ENCODE peak calls at places on chromosomes 16 and 17, in nine cellular contexts. One of them, this sample, is unnamed.
A peak's percentile ranks its signal among the peaks of the same experiment; 100 is the strongest.

GRCh38 chr17:64741038-64741641 is 79.0 kb upstream of the SMURF2 start:
- DNase-seq in activated T-cell treated with anti-CD3 and anti-CD28 coated beads for 24 hours: no peak
- DNase-seq in tibial nerve: no peak
- DNase-seq in AG09309: no peak
- DNase-seq in SJSA1: peak; percentile 89
- DNase-seq in dorsolateral prefrontal cortex: peak; percentile 25
- DNase-seq in amygdala: peak; percentile 73
- DNase-seq in substantia nigra: peak; percentile 35
- DNase-seq in EH: peak; percentile 80
- DNase-seq in this sample: no peak

GRCh38 chr16:87534030-87534653 is 41.3 kb upstream of the ZCCHC14 start:
- DNase-seq in AG09309: no peak
- DNase-seq in SJSA1: peak; percentile 51
- DNase-seq in amygdala: no peak
- DNase-seq in dorsolateral prefrontal cortex: no peak
- DNase-seq in tibial nerve: no peak
- DNase-seq in EH: peak; percentile 45
- DNase-seq in activated T-cell treated with anti-CD3 and anti-CD28 coated beads for 24 hours: no peak
- DNase-seq in substantia nigra: no peak
- DNase-seq in this sample: no peak

GRCh38 chr17:14355556-14355955 is 54.7 kb downstream of the HS3ST3B1 start:
- DNase-seq in tibial nerve: no peak
- DNase-seq in AG09309: no peak
- DNase-seq in EH: peak; percentile 71
- DNase-seq in SJSA1: no peak
- DNase-seq in dorsolateral prefrontal cortex: no peak
- DNase-seq in activated T-cell treated with anti-CD3 and anti-CD28 coated beads for 24 hours: no peak
- DNase-seq in amygdala: no peak
- DNase-seq in substantia nigra: no peak
- DNase-seq in this sample: no peak

GRCh38 chr17:42387221-42387657 is 1.0 kb downstream of the STAT3 start:
- DNase-seq in EH: peak; percentile 56
- DNase-seq in AG09309: no peak
- DNase-seq in tibial nerve: no peak
- DNase-seq in SJSA1: no peak
- DNase-seq in activated T-cell treated with anti-CD3 and anti-CD28 coated beads for 24 hours: no peak
- DNase-seq in dorsolateral prefrontal cortex: no peak
- DNase-seq in substantia nigra: no peak
- DNase-seq in amygdala: no peak
- DNase-seq in this sample: no peak

GRCh38 chr16:78984887-78985464 is 615.6 kb downstream of the MAF start:
- DNase-seq in substantia nigra: peak; percentile 14
- DNase-seq in activated T-cell treated with anti-CD3 and anti-CD28 coated beads for 24 hours: no peak
- DNase-seq in EH: no peak
- DNase-seq in AG09309: no peak
- DNase-seq in dorsolateral prefrontal cortex: no peak
- DNase-seq in tibial nerve: no peak
- DNase-seq in amygdala: no peak
- DNase-seq in SJSA1: no peak
- DNase-seq in this sample: no peak

GRCh38 chr16:80680839-80681238 is 123.6 kb downstream of the CDYL2 start:
- DNase-seq in activated T-cell treated with anti-CD3 and anti-CD28 coated beads for 24 hours: no peak
- DNase-seq in substantia nigra: no peak
- DNase-seq in AG09309: no peak
- DNase-seq in amygdala: no peak
- DNase-seq in tibial nerve: no peak
- DNase-seq in EH: no peak
- DNase-seq in dorsolateral prefrontal cortex: peak; percentile 63
- DNase-seq in SJSA1: no peak
- DNase-seq in this sample: no peak

GRCh38 chr17:29732613-29733012 is 109.9 kb upstream of the CORO6 start:
- DNase-seq in activated T-cell treated with anti-CD3 and anti-CD28 coated beads for 24 hours: no peak
- DNase-seq in EH: no peak
- DNase-seq in dorsolateral prefrontal cortex: no peak
- DNase-seq in amygdala: no peak
- DNase-seq in tibial nerve: no peak
- DNase-seq in SJSA1: no peak
- DNase-seq in AG09309: no peak
- DNase-seq in substantia nigra: no peak
- DNase-seq in this sample: no peak

GRCh38 chr17:8806206-8807069 is 7.3 kb upstream of the MFSD6L start:
- DNase-seq in dorsolateral prefrontal cortex: no peak
- DNase-seq in AG09309: no peak
- DNase-seq in SJSA1: no peak
- DNase-seq in activated T-cell treated with anti-CD3 and anti-CD28 coated beads for 24 hours: no peak
- DNase-seq in substantia nigra: peak; percentile 2
- DNase-seq in tibial nerve: no peak
- DNase-seq in amygdala: no peak
- DNase-seq in EH: no peak
- DNase-seq in this sample: no peak

GRCh38 chr17:33178641-33179040 is 114.5 kb downstream of the ASIC2 start:
- DNase-seq in substantia nigra: no peak
- DNase-seq in dorsolateral prefrontal cortex: no peak
- DNase-seq in AG09309: no peak
- DNase-seq in tibial nerve: no peak
- DNase-seq in EH: no peak
- DNase-seq in activated T-cell treated with anti-CD3 and anti-CD28 coated beads for 24 hours: no peak
- DNase-seq in SJSA1: no peak
- DNase-seq in amygdala: no peak
- DNase-seq in this sample: no peak

GRCh38 chr17:74758846-74759163 is 10.4 kb downstream of the NHERF1 start:
- DNase-seq in SJSA1: peak; percentile 55
- DNase-seq in amygdala: no peak
- DNase-seq in activated T-cell treated with anti-CD3 and anti-CD28 coated beads for 24 hours: no peak
- DNase-seq in substantia nigra: peak; percentile 39
- DNase-seq in AG09309: no peak
- DNase-seq in EH: no peak
- DNase-seq in tibial nerve: no peak
- DNase-seq in dorsolateral prefrontal cortex: no peak
- DNase-seq in this sample: no peak

GRCh38 chr17:64984776-64985521 is 65.7 kb upstream of the LRRC37A3 start:
- DNase-seq in EH: peak; percentile 64
- DNase-seq in amygdala: peak; percentile 35
- DNase-seq in dorsolateral prefrontal cortex: no peak
- DNase-seq in activated T-cell treated with anti-CD3 and anti-CD28 coated beads for 24 hours: no peak
- DNase-seq in AG09309: no peak
- DNase-seq in tibial nerve: no peak
- DNase-seq in substantia nigra: no peak
- DNase-seq in SJSA1: no peak
- DNase-seq in this sample: peak; percentile 16

GRCh38 chr16:27811881-27812280 is 251.6 kb downstream of the GSG1L start:
- DNase-seq in activated T-cell treated with anti-CD3 and anti-CD28 coated beads for 24 hours: no peak
- DNase-seq in amygdala: no peak
- DNase-seq in dorsolateral prefrontal cortex: no peak
- DNase-seq in SJSA1: no peak
- DNase-seq in tibial nerve: no peak
- DNase-seq in substantia nigra: no peak
- DNase-seq in AG09309: no peak
- DNase-seq in EH: no peak
- DNase-seq in this sample: no peak

GRCh38 chr17:80738406-80738805 is 193.8 kb downstream of the RPTOR start:
- DNase-seq in SJSA1: no peak
- DNase-seq in dorsolateral prefrontal cortex: no peak
- DNase-seq in activated T-cell treated with anti-CD3 and anti-CD28 coated beads for 24 hours: no peak
- DNase-seq in tibial nerve: no peak
- DNase-seq in substantia nigra: no peak
- DNase-seq in EH: no peak
- DNase-seq in AG09309: no peak
- DNase-seq in amygdala: no peak
- DNase-seq in this sample: no peak

GRCh38 chr16:75229172-75230031 is 10.6 kb downstream of the CTRB1 start:
- DNase-seq in AG09309: no peak
- DNase-seq in activated T-cell treated with anti-CD3 and anti-CD28 coated beads for 24 hours: no peak
- DNase-seq in tibial nerve: no peak
- DNase-seq in dorsolateral prefrontal cortex: no peak
- DNase-seq in EH: no peak
- DNase-seq in substantia nigra: no peak
- DNase-seq in SJSA1: no peak
- DNase-seq in amygdala: no peak
- DNase-seq in this sample: no peak

GRCh38 chr17:78933959-78934568 is 8.9 kb upstream of the TIMP2 start:
- DNase-seq in tibial nerve: peak; percentile 96
- DNase-seq in substantia nigra: peak; percentile 88
- DNase-seq in SJSA1: peak; percentile 98
- DNase-seq in amygdala: peak; percentile 90
- DNase-seq in AG09309: peak; percentile 94
- DNase-seq in activated T-cell treated with anti-CD3 and anti-CD28 coated beads for 24 hours: no peak
- DNase-seq in EH: peak; percentile 99
- DNase-seq in dorsolateral prefrontal cortex: peak; percentile 79
- DNase-seq in this sample: peak; percentile 89

GRCh38 chr17:61490540-61490975 is 38.3 kb downstream of the TBX4 start:
- DNase-seq in SJSA1: no peak
- DNase-seq in EH: peak; percentile 93
- DNase-seq in AG09309: peak; percentile 84
- DNase-seq in activated T-cell treated with anti-CD3 and anti-CD28 coated beads for 24 hours: no peak
- DNase-seq in dorsolateral prefrontal cortex: no peak
- DNase-seq in tibial nerve: no peak
- DNase-seq in substantia nigra: no peak
- DNase-seq in amygdala: no peak
- DNase-seq in this sample: no peak

GRCh38 chr17:59513934-59514841 is 51.2 kb upstream of the DHX40 start:
- DNase-seq in tibial nerve: peak; percentile 85
- DNase-seq in substantia nigra: peak; percentile 70
- DNase-seq in activated T-cell treated with anti-CD3 and anti-CD28 coated beads for 24 hours: no peak
- DNase-seq in amygdala: peak; percentile 48
- DNase-seq in dorsolateral prefrontal cortex: peak; percentile 65
- DNase-seq in EH: peak; percentile 40
- DNase-seq in AG09309: no peak
- DNase-seq in SJSA1: peak; percentile 74
- DNase-seq in this sample: peak; percentile 55

GRCh38 chr16:35352431-35352830 is 1893.0 kb downstream of the TP53TG3F start:
- DNase-seq in substantia nigra: no peak
- DNase-seq in SJSA1: no peak
- DNase-seq in amygdala: no peak
- DNase-seq in AG09309: no peak
- DNase-seq in tibial nerve: no peak
- DNase-seq in dorsolateral prefrontal cortex: no peak
- DNase-seq in EH: no peak
- DNase-seq in activated T-cell treated with anti-CD3 and anti-CD28 coated beads for 24 hours: no peak
- DNase-seq in this sample: no peak

GRCh38 chr16:2977440-2977839 is 2.8 kb downstream of the PKMYT1 start:
- DNase-seq in activated T-cell treated with anti-CD3 and anti-CD28 coated beads for 24 hours: no peak
- DNase-seq in AG09309: no peak
- DNase-seq in SJSA1: no peak
- DNase-seq in dorsolateral prefrontal cortex: no peak
- DNase-seq in amygdala: peak; percentile 65
- DNase-seq in EH: no peak
- DNase-seq in substantia nigra: peak; percentile 37
- DNase-seq in tibial nerve: no peak
- DNase-seq in this sample: no peak

GRCh38 chr17:17132746-17133145 is 73.4 kb downstream of the PLD6 start:
- DNase-seq in AG09309: no peak
- DNase-seq in substantia nigra: no peak
- DNase-seq in dorsolateral prefrontal cortex: no peak
- DNase-seq in amygdala: peak; percentile 47
- DNase-seq in SJSA1: no peak
- DNase-seq in tibial nerve: no peak
- DNase-seq in activated T-cell treated with anti-CD3 and anti-CD28 coated beads for 24 hours: no peak
- DNase-seq in EH: no peak
- DNase-seq in this sample: no peak

GRCh38 chr17:36475346-36475970 is 11.0 kb upstream of the ZNHIT3 start:
- DNase-seq in substantia nigra: peak; percentile 33
- DNase-seq in dorsolateral prefrontal cortex: peak; percentile 40
- DNase-seq in tibial nerve: no peak
- DNase-seq in SJSA1: no peak
- DNase-seq in amygdala: peak; percentile 34
- DNase-seq in AG09309: no peak
- DNase-seq in EH: no peak
- DNase-seq in activated T-cell treated with anti-CD3 and anti-CD28 coated beads for 24 hours: no peak
- DNase-seq in this sample: no peak

GRCh38 chr16:74309789-74310781 is 13.5 kb downstream of the PSMD7 start:
- DNase-seq in AG09309: peak; percentile 18
- DNase-seq in tibial nerve: peak; percentile 28
- DNase-seq in dorsolateral prefrontal cortex: peak; percentile 24
- DNase-seq in substantia nigra: no peak
- DNase-seq in EH: peak; percentile 66
- DNase-seq in SJSA1: peak; percentile 42
- DNase-seq in activated T-cell treated with anti-CD3 and anti-CD28 coated beads for 24 hours: no peak
- DNase-seq in amygdala: peak; percentile 3
- DNase-seq in this sample: no peak

GRCh38 chr17:19238167-19238505 is 970 bp downstream of the EPN2 start:
- DNase-seq in AG09309: no peak
- DNase-seq in substantia nigra: peak; percentile 48
- DNase-seq in dorsolateral prefrontal cortex: no peak
- DNase-seq in activated T-cell treated with anti-CD3 and anti-CD28 coated beads for 24 hours: no peak
- DNase-seq in SJSA1: peak; percentile 26
- DNase-seq in EH: peak; percentile 45
- DNase-seq in tibial nerve: no peak
- DNase-seq in amygdala: peak; percentile 51
- DNase-seq in this sample: peak; percentile 54

GRCh38 chr16:25108054-25108453 is 3.5 kb upstream of the LCMT1 start:
- DNase-seq in SJSA1: no peak
- DNase-seq in EH: no peak
- DNase-seq in substantia nigra: no peak
- DNase-seq in tibial nerve: no peak
- DNase-seq in activated T-cell treated with anti-CD3 and anti-CD28 coated beads for 24 hours: no peak
- DNase-seq in AG09309: no peak
- DNase-seq in dorsolateral prefrontal cortex: no peak
- DNase-seq in amygdala: no peak
- DNase-seq in this sample: no peak

GRCh38 chr17:4968166-4968915 is 724 bp upstream of the SPAG7 start:
- DNase-seq in EH: no peak
- DNase-seq in activated T-cell treated with anti-CD3 and anti-CD28 coated beads for 24 hours: no peak
- DNase-seq in tibial nerve: no peak
- DNase-seq in SJSA1: no peak
- DNase-seq in amygdala: no peak
- DNase-seq in dorsolateral prefrontal cortex: no peak
- DNase-seq in substantia nigra: peak; percentile 61
- DNase-seq in AG09309: no peak
- DNase-seq in this sample: no peak

GRCh38 chr16:26863971-26864370 is 202.8 kb upstream of the C16orf82 start:
- DNase-seq in substantia nigra: no peak
- DNase-seq in activated T-cell treated with anti-CD3 and anti-CD28 coated beads for 24 hours: no peak
- DNase-seq in EH: no peak
- DNase-seq in dorsolateral prefrontal cortex: no peak
- DNase-seq in SJSA1: no peak
- DNase-seq in amygdala: no peak
- DNase-seq in AG09309: no peak
- DNase-seq in tibial nerve: no peak
- DNase-seq in this sample: no peak

GRCh38 chr16:51150894-51151320 is at the start of gene SALL1:
- DNase-seq in tibial nerve: no peak
- DNase-seq in AG09309: no peak
- DNase-seq in substantia nigra: peak; percentile 65
- DNase-seq in EH: peak; percentile 32
- DNase-seq in dorsolateral prefrontal cortex: no peak
- DNase-seq in activated T-cell treated with anti-CD3 and anti-CD28 coated beads for 24 hours: no peak
- DNase-seq in SJSA1: peak; percentile 47
- DNase-seq in amygdala: peak; percentile 59
- DNase-seq in this sample: no peak

GRCh38 chr17:8823279-8823678 is 24.1 kb upstream of the MFSD6L start:
- DNase-seq in dorsolateral prefrontal cortex: no peak
- DNase-seq in SJSA1: no peak
- DNase-seq in AG09309: no peak
- DNase-seq in amygdala: no peak
- DNase-seq in EH: no peak
- DNase-seq in tibial nerve: no peak
- DNase-seq in activated T-cell treated with anti-CD3 and anti-CD28 coated beads for 24 hours: no peak
- DNase-seq in substantia nigra: no peak
- DNase-seq in this sample: no peak

This sample was measured in breast epithelium.